ENCODE peak calls at places on chromosomes 2 and 18, in five cellular contexts. B is body of pancreas, N is B cell, Q is Calu3, J is kidney. L is an unnamed sample.
A peak's percentile ranks its signal among the peaks of the same experiment; 100 is the strongest.

GRCh38 chr2:108958632-108959341 is 30.2 kb downstream of the EDAR start:
- DNase-seq in J (peak; percentile 8), N (no peak), Q (no peak), B (no peak), L (no peak)

GRCh38 chr2:46976556-46976955 is 61.0 kb upstream of the MCFD2 start:
- DNase-seq in Q (no peak), B (no peak), N (no peak), J (no peak), L (no peak)

GRCh38 chr2:170026361-170026760 is 151.6 kb upstream of the MYO3B start:
- DNase-seq in B (no peak), Q (no peak), J (no peak), N (no peak), L (no peak)

GRCh38 chr2:2245500-2245899 is 85.6 kb downstream of the MYT1L start:
- DNase-seq in Q (no peak), B (no peak), N (no peak), J (no peak), L (no peak)

GRCh38 chr18:59640721-59641120 is 56.5 kb downstream of the CCBE1 start:
- DNase-seq in Q (no peak), J (no peak), B (no peak), N (no peak), L (no peak)

GRCh38 chr2:105239924-105240323 is 1.6 kb upstream of the GPR45 start:
- DNase-seq in N (no peak), J (no peak), B (no peak), Q (no peak), L (no peak)

GRCh38 chr2:156356006-156356764 is 23.7 kb upstream of the NR4A2 start:
- DNase-seq in Q (no peak), J (no peak), B (no peak), N (no peak), L (no peak)

GRCh38 chr2:46117994-46118393 is 179.2 kb upstream of the EPAS1 start:
- DNase-seq in B (no peak), J (no peak), Q (no peak), N (no peak), L (no peak)

GRCh38 chr2:19810637-19811036 is 91.1 kb downstream of the TTC32 start:
- DNase-seq in N (no peak), Q (no peak), J (no peak), B (no peak), L (no peak)

GRCh38 chr18:30081122-30081521 is 961.4 kb downstream of the DSC3 start:
- DNase-seq in J (no peak), Q (no peak), N (no peak), B (no peak), L (no peak)

GRCh38 chr2:190563109-190563508 is 28.6 kb upstream of the NEMP2 start:
- DNase-seq in J (peak; percentile 69), B (no peak), N (no peak), Q (no peak), L (no peak)

GRCh38 chr2:69221960-69222751 is 164.9 kb downstream of the GFPT1 start:
- DNase-seq in J (no peak), B (no peak), Q (no peak), N (no peak), L (no peak)

GRCh38 chr2:118130385-118130784 is 42.1 kb downstream of the INSIG2 start:
- DNase-seq in Q (no peak), B (no peak), J (no peak), N (no peak), L (no peak)

GRCh38 chr18:49459404-49460171 is 857 bp downstream of the DYM start:
- DNase-seq in J (no peak), Q (no peak), N (peak; percentile 14), B (no peak), L (no peak)

GRCh38 chr18:56789004-56789888 is 138.1 kb downstream of the WDR7 start:
- DNase-seq in B (no peak), J (no peak), N (no peak), Q (peak; percentile 26), L (no peak)

GRCh38 chr2:232349946-232350635 is 28.5 kb upstream of the ALPP start:
- DNase-seq in Q (no peak), B (no peak), N (peak; percentile 14), J (peak; percentile 61), L (no peak)

GRCh38 chr18:54712758-54713157 is 115.5 kb upstream of the RAB27B start:
- DNase-seq in N (no peak), J (no peak), Q (no peak), B (no peak), L (no peak)

GRCh38 chr2:168699834-168700417 is 102.5 kb upstream of the NOSTRIN start:
- DNase-seq in N (no peak), Q (no peak), J (peak; percentile 97), B (peak; percentile 65), L (peak; percentile 82)

GRCh38 chr2:227503433-227504406 is 31.8 kb downstream of the AGFG1 start:
- DNase-seq in J (no peak), B (peak; percentile 62), Q (peak; percentile 69), N (no peak), L (peak; percentile 70)

GRCh38 chr2:240452471-240453256 is 17.2 kb downstream of the GPC1 start:
- DNase-seq in Q (peak; percentile 87), B (peak; percentile 77), J (peak; percentile 89), N (peak; percentile 78), L (peak; percentile 64)

GRCh38 chr18:63562284-63562683 is 20.1 kb downstream of the SERPINB12 start:
- DNase-seq in N (no peak), J (no peak), Q (no peak), B (no peak), L (no peak)

GRCh38 chr18:75691483-75691882 is 264.0 kb upstream of the SMIM21 start:
- DNase-seq in B (no peak), N (no peak), Q (no peak), J (no peak), L (no peak)

GRCh38 chr2:239942090-239942489 is 83.1 kb downstream of the NDUFA10 start:
- DNase-seq in J (peak; percentile 29), Q (no peak), B (peak; percentile 2), N (no peak), L (no peak)

GRCh38 chr2:30949435-30949834 is 142.2 kb upstream of the CAPN13 start:
- DNase-seq in J (no peak), Q (no peak), B (no peak), N (no peak), L (no peak)

GRCh38 chr2:128367601-128368359 is 49.1 kb upstream of the HS6ST1 start:
- DNase-seq in J (peak; percentile 51), Q (no peak), B (peak; percentile 5), N (no peak), L (no peak)

GRCh38 chr18:59459352-59460059 is 100.4 kb upstream of the LMAN1 start:
- DNase-seq in N (peak; percentile 30), Q (no peak), J (no peak), B (no peak), L (no peak)